ENCODE peak calls at places on chromosome 7, in seven cellular contexts. S, C, B, X, M, O and L are unnamed samples.
A peak's percentile ranks its signal among the peaks of the same experiment; 100 is the strongest.

GRCh38 chr7:122727759-122728158 is 25.0 kb upstream of the RNF148 start:
- DNase-seq in S (no peak), C (no peak), B (no peak), X (no peak), M (no peak), O (no peak), L (no peak)

GRCh38 chr7:18889436-18889835 is 228.0 kb downstream of the TWIST1 start:
- DNase-seq in S (no peak), C (no peak), B (no peak), X (no peak), M (no peak), O (no peak), L (no peak)

GRCh38 chr7:149865437-149865836 is 8.3 kb upstream of the ATP6V0E2 start:
- DNase-seq in S (no peak), C (no peak), B (no peak), X (no peak), M (peak; percentile 6), O (no peak), L (no peak)

GRCh38 chr7:94907420-94908203 is at the start of gene PPP1R9A:
- DNase-seq in S (peak; percentile 72), C (peak; percentile 64), B (peak; percentile 34), X (peak; percentile 41), M (no peak), O (peak; percentile 30), L (peak; percentile 90)

GRCh38 chr7:71990138-71990462 is 422.0 kb downstream of the CALN1 start:
- DNase-seq in S (no peak), C (no peak), B (no peak), X (no peak), M (no peak), O (no peak), L (no peak)

GRCh38 chr7:135801045-135801693 is 52.6 kb upstream of the FAM180A start:
- DNase-seq in S (no peak), C (peak; percentile 61), B (peak; percentile 76), X (no peak), M (peak; percentile 74), O (peak; percentile 80), L (peak; percentile 83)

GRCh38 chr7:134542195-134542771 is 6.6 kb upstream of the AKR1B15 start:
- DNase-seq in S (no peak), C (no peak), B (no peak), X (no peak), M (no peak), O (no peak), L (no peak)

GRCh38 chr7:727806-728460 is 852 bp upstream of the PRKAR1B start:
- DNase-seq in S (no peak), C (no peak), B (peak; percentile 37), X (no peak), M (peak; percentile 38), O (no peak), L (peak; percentile 54)

GRCh38 chr7:30761214-30762156 is 9.6 kb downstream of the INMT start:
- DNase-seq in S (no peak), C (no peak), B (no peak), X (no peak), M (no peak), O (peak; percentile 32), L (peak; percentile 73)

GRCh38 chr7:80480566-80480965 is 31.3 kb downstream of the GNAT3 start:
- DNase-seq in S (no peak), C (no peak), B (no peak), X (no peak), M (peak; percentile 22), O (peak; percentile 96), L (peak; percentile 69)

GRCh38 chr7:94823952-94824351 is 83.4 kb upstream of the PPP1R9A start:
- DNase-seq in S (no peak), C (no peak), B (peak; percentile 13), X (no peak), M (peak; percentile 1), O (peak; percentile 85), L (peak; percentile 73)

GRCh38 chr7:73992104-73992562 is 35.8 kb upstream of the ELN start:
- DNase-seq in S (no peak), C (no peak), B (peak; percentile 72), X (no peak), M (peak; percentile 78), O (peak; percentile 70), L (no peak)

GRCh38 chr7:73329861-73330581 is 2.1 kb downstream of the FKBP6 start:
- DNase-seq in S (no peak), C (no peak), B (peak; percentile 58), X (no peak), M (peak; percentile 36), O (no peak), L (no peak)

GRCh38 chr7:100173806-100174495 is 3.2 kb downstream of the GPC2 start:
- DNase-seq in S (no peak), C (no peak), B (no peak), X (no peak), M (no peak), O (no peak), L (no peak)

GRCh38 chr7:2539031-2540028 is 16.0 kb downstream of the BRAT1 start:
- DNase-seq in S (peak; percentile 29), C (no peak), B (no peak), X (no peak), M (no peak), O (no peak), L (no peak)

GRCh38 chr7:67251986-67252558 is 255.4 kb downstream of the TYW1 start:
- DNase-seq in S (no peak), C (no peak), B (no peak), X (no peak), M (no peak), O (no peak), L (peak; percentile 16)

DNA sequence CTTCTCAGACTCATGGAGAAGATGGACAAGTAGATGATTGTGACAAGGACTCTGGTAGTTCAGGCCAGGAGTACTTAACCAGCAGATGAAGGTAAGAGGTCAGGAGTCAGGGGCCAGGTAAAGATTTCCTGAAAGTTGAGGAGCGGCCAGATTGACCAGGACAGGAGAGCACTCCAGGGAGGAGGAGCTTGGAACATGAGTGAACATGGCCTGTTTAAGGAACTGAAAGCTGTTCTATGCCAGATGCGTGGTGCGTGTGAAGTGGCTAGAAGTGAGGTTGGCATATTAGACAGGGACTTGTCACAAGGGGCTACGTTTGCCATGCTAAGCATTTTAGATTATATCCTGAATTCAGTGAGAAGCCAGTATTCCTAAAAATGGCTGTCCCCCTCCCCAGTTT is 157.2 kb downstream of the WNT2 start:
- DNase-seq in S (no peak), C (no peak), B (no peak), X (no peak), M (no peak), O (no peak), L (no peak)
- H3K18ac ChIP-seq in S (no peak overlapping the region), C (no peak overlapping the region), B (no peak overlapping the region), X (no peak overlapping the region), M (no peak overlapping the region), O (no peak overlapping the region), L (no peak overlapping the region)

DNA sequence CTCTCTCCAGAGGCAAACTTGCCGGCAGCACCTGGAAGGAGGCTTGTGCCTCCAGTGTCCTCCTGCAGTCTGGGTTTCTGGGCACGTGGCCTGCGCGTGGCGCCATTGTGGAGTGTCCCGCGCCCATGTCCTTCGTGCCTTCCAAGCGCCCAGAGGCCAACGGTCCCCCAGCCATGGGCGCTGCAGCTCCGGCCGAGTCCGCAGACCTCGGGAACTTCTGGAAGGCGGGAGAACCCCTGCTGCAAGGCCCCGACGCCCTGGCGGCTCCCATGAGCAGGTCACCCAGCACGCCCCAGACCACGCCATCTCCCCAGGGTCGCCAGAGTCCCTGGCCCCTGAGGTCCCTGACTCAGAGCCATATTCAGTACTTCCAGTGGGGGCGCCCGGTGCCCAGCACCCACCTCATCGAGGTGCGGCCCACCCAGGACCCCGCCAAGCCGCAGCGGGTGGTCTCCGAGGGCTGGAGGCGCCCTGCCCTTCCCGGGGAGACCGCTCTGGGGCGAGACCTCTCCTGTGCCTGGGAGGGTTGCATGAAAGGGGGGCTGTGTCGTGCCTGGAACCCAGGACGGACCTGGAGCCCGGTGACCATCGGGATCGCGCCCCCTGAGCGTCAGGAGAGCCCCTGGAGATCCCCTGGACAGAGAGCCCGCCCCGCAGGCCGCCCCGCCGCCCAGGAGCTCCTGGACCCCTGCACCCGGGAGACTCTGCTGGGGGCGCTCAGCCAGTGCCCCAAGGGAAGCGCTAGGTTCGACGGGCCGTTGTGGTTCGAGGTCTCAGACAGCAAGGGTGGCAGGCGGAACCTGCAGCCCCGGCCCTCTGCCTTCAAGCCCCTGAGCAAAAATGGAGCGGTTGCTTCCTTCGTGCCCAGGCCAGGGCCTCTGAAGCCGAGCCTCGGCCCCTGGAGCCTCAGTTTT is at the start of gene POM121L12:
- DNase-seq in S (no peak), C (no peak), B (no peak), X (no peak), M (no peak), O (no peak), L (no peak)
- H4K8ac ChIP-seq in S (no peak within 1 kb of the TSS), C (no peak within 1 kb of the TSS), B (no peak within 1 kb of the TSS), X (no peak within 1 kb of the TSS), M (no peak within 1 kb of the TSS), O (no peak within 1 kb of the TSS), L (no peak within 1 kb of the TSS)

GRCh38 chr7:33701927-33702326 is 203.4 kb upstream of the BMPER start:
- DNase-seq in S (no peak), C (no peak), B (no peak), X (no peak), M (no peak), O (peak; percentile 59), L (no peak)
- H2AK5ac ChIP-seq in S (no peak overlapping the region), C (no peak overlapping the region), B (no peak overlapping the region), X (no peak overlapping the region), M (no peak overlapping the region), O (no peak overlapping the region), L (no peak overlapping the region)

GRCh38 chr7:124429923-124430322 is 335.7 kb downstream of the GPR37 start:
- DNase-seq in S (no peak), C (no peak), B (no peak), X (no peak), M (no peak), O (no peak), L (no peak)
- H3K18ac ChIP-seq in S (no peak overlapping the region), C (no peak overlapping the region), B (no peak overlapping the region), X (no peak overlapping the region), M (no peak overlapping the region), O (no peak overlapping the region), L (no peak overlapping the region)

GRCh38 chr7:34596887-34597286 is 61.1 kb upstream of the NPSR1 start:
- DNase-seq in S (no peak), C (no peak), B (no peak), X (no peak), M (no peak), O (peak; percentile 59), L (peak; percentile 39)
- H4K8ac ChIP-seq in S (no peak overlapping the region), C (no peak overlapping the region), B (no peak overlapping the region), X (no peak overlapping the region), M (no peak overlapping the region), O (no peak overlapping the region), L (no peak overlapping the region)